ENCODE peak calls at places on chromosome 1, in six cellular contexts. N, Z, J, H, M and W are unnamed samples.

GRCh38 chr1:12188115-12188514 is 21.3 kb downstream of the TNFRSF1B start:
- DNase-seq in H (no peak), Z (no peak), M (no peak), N (peak), J (no peak), W (no peak)

GRCh38 chr1:150622219-150622975 is 7.0 kb downstream of the ENSA start:
- DNase-seq in Z (no peak), H (peak), J (no peak), N (no peak), M (no peak), W (no peak)

GRCh38 chr1:19313636-19313959 is 1.5 kb downstream of the SLC66A1 start:
- DNase-seq in H (peak), M (no peak), J (no peak), Z (no peak), N (no peak), W (no peak)

GRCh38 chr1:32925360-32926142 is 24.4 kb upstream of the TMEM54 start:
- DNase-seq in J (no peak), M (peak), H (no peak), Z (no peak), N (peak), W (no peak)

GRCh38 chr1:155228096-155228427 is 19.6 kb downstream of the MTX1 start:
- DNase-seq in Z (no peak), J (no peak), M (no peak), H (no peak), N (no peak), W (no peak)

GRCh38 chr1:198699167-198700015 is 60.6 kb downstream of the PTPRC start:
- DNase-seq in N (peak), H (peak), M (peak), J (peak), Z (no peak), W (peak)

GRCh38 chr1:115457295-115457694 is 119.2 kb upstream of the NGF start:
- DNase-seq in H (no peak), J (no peak), Z (no peak), N (no peak), M (no peak), W (no peak)

GRCh38 chr1:59138402-59138801 is 158.5 kb upstream of the FGGY start:
- DNase-seq in H (no peak), M (no peak), Z (no peak), N (no peak), J (no peak), W (no peak)

GRCh38 chr1:117051224-117052064 is 8.7 kb upstream of the TTF2 start:
- DNase-seq in N (no peak), Z (peak), J (no peak), H (no peak), M (no peak), W (peak)

GRCh38 chr1:227729144-227729880 is 5.8 kb downstream of the JMJD4 start:
- DNase-seq in J (no peak), M (peak), Z (no peak), N (no peak), H (peak), W (no peak)

GRCh38 chr1:57202254-57202653 is 221.6 kb downstream of the DAB1 start:
- DNase-seq in N (no peak), J (no peak), Z (no peak), H (no peak), M (no peak), W (no peak)

GRCh38 chr1:232873931-232874330 is 68.7 kb downstream of the MAP10 start:
- DNase-seq in N (no peak), M (no peak), Z (no peak), H (no peak), J (no peak), W (no peak)

GRCh38 chr1:66374148-66374547 is 159.8 kb upstream of the SGIP1 start:
- DNase-seq in J (no peak), N (no peak), H (no peak), M (no peak), Z (peak), W (no peak)

GRCh38 chr1:172658871-172659453 is at the start of gene FASLG:
- DNase-seq in H (no peak), M (no peak), Z (no peak), N (no peak), J (no peak), W (no peak)

GRCh38 chr1:80212021-80212420 is 1205.5 kb upstream of the ADGRL4 start:
- DNase-seq in N (no peak), M (no peak), Z (no peak), H (no peak), J (no peak), W (no peak)

GRCh38 chr1:64744492-64745180 is at the start of gene RAVER2:
- DNase-seq in Z (no peak), J (peak), N (peak), M (peak), H (peak), W (peak)

GRCh38 chr1:115282825-115283224 is 55.2 kb downstream of the NGF start:
- DNase-seq in M (no peak), H (no peak), Z (no peak), N (no peak), J (no peak), W (no peak)

GRCh38 chr1:170309389-170310013 is 163.7 kb downstream of the NTMT2 start:
- DNase-seq in Z (no peak), M (no peak), H (no peak), N (no peak), J (no peak), W (no peak)

GRCh38 chr1:236938745-236939144 is 65.5 kb downstream of the MT1HL1 start:
- DNase-seq in Z (no peak), H (no peak), N (no peak), J (no peak), M (no peak), W (peak)

GRCh38 chr1:156804026-156804425 is 12.6 kb downstream of the SH2D2A start:
- DNase-seq in Z (no peak), J (no peak), N (no peak), M (no peak), H (no peak), W (no peak)

GRCh38 chr1:19023787-19024186 is 67.3 kb upstream of the IFFO2 start:
- DNase-seq in N (no peak), J (no peak), Z (no peak), M (no peak), H (no peak), W (no peak)

GRCh38 chr1:167517535-167518330 is 596 bp downstream of the CD247 start:
- DNase-seq in Z (no peak), H (peak), M (peak), N (no peak), J (no peak), W (no peak)

GRCh38 chr1:203696673-203697072 is 68.3 kb upstream of the LAX1 start:
- DNase-seq in Z (no peak), N (no peak), M (no peak), H (no peak), J (no peak), W (no peak)
- TF ChIP-seq JUND in Z (no peak), N (no peak), M (no peak), H (no peak), J (no peak), W (no peak)

GRCh38 chr1:29974345-29974744 is 738.0 kb downstream of the PTPRU start:
- DNase-seq in N (peak), M (peak), Z (no peak), J (peak), H (no peak), W (no peak)

GRCh38 chr1:29975036-29975694 is 738.8 kb downstream of the PTPRU start:
- DNase-seq in Z (no peak), N (peak), M (peak), J (no peak), H (peak), W (peak)

GRCh38 chr1:29972664-29973063 is 736.3 kb downstream of the PTPRU start:
- DNase-seq in N (no peak), H (no peak), Z (no peak), M (peak), J (no peak), W (no peak)

GRCh38 chr1:29971703-29972102 is 735.4 kb downstream of the PTPRU start:
- DNase-seq in M (peak), J (no peak), Z (no peak), N (no peak), H (no peak), W (no peak)

DNA sequence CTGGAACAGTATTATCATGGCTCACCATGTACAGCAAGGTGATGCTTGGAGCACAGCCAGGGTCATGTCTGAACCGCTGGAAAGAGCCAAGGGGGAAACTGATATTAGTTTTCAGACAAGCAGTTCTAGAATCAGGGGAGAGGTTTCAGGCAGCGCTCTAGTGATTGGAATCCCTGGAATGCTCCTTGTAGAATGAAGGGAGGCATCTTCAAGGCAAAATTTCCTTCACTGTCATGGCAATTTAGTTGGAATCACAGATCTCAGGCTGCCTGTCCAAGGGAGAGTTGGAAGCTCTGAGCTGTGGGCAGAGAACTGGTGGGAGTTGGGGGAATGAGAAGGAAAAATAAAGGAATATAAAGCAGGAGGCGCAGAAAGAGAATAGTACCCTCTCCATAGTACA is 737.1 kb downstream of the PTPRU start:
- DNase-seq in N (no peak), H (no peak), J (no peak), Z (no peak), M (peak), W (no peak)
- TF ChIP-seq JUND in N (no peak), H (no peak), J (no peak), Z (no peak), M (no peak), W (no peak)

GRCh38 chr1:1437033-1437903 is 1.8 kb downstream of the VWA1 start:
- DNase-seq in H (no peak), N (no peak), J (no peak), M (no peak), Z (no peak), W (no peak)

GRCh38 chr1:1438531-1439381 is 3.3 kb downstream of the VWA1 start:
- DNase-seq in N (no peak), Z (no peak), M (no peak), H (no peak), J (no peak), W (no peak)

GRCh38 chr1:1436634-1437032 is 1.1 kb downstream of the VWA1 start:
- DNase-seq in J (no peak), N (no peak), H (no peak), Z (no peak), M (no peak), W (no peak)

GRCh38 chr1:1439550-1440261 is 4.2 kb downstream of the VWA1 start:
- DNase-seq in N (no peak), J (no peak), Z (no peak), M (no peak), H (no peak), W (no peak)

DNA sequence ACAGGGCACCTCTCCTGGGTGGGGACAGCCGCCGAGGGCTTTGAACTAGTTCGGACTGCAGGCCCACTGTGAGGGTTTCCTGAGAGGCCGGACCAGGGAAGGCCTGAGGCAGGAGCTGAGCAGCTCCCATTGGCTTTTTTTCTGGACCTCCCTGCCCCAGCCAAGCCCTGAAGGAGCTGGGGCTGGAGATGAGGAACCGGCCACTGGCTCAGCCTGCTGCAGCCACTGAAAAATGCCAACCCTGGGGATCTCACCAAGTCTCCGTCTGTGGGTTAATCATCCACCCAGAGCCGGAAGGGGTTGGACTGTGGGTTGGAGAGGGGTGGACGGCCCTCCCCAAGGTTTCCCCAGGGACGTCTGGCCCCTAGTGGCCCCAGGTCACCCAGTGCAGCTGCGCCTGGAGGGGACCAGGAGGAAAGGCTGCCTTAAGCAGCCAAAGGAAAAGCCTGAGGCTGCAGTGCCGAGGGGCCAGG is 2.5 kb downstream of the VWA1 start:
- DNase-seq in Z (peak), J (no peak), N (peak), M (no peak), H (peak), W (no peak)
- TF ChIP-seq JUND in Z (no peak), J (no peak), N (no peak), M (no peak), H (no peak), W (no peak)

DNA sequence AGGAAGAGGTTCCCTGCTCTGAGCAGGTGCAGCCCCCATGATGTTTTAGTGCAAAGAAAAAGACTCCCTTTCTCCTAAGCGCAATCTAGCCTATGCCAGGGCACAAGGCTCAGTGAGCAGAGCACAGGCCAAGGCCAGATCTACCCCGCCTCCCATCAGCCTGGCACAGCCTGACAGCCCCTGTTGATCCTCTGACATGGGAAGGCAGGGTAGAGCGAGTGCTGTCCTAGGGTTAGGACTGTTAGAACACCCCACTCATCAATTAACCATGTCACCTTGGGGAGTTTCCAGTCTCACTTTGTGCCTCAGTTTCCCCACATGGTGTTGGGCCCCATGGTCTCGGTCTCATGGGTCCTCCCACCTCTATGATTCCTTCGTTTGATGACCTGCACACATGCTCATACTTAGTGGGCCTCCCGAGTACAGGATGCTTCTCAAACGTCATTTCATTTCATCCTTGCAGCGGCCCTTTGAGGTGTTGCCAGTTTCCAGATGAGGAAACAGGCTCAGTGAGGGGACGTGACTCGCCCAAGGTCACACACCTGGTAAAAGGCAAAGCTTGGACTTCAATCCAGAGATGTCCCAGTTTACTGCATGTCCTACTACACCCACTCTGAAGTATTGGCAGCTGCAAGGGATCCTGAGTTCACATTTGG is 213.4 kb downstream of the TRABD2B start:
- DNase-seq in M (no peak), N (peak), H (no peak), Z (no peak), J (no peak), W (no peak)
- TF ChIP-seq JUND in M (no peak), N (no peak), H (no peak), Z (no peak), J (no peak), W (no peak)

GRCh38 chr1:28129150-28129549 is 40.7 kb upstream of the EYA3 start:
- DNase-seq in M (no peak), N (no peak), Z (no peak), H (no peak), J (peak), W (no peak)
- TF ChIP-seq JUND in M (no peak), N (no peak), Z (no peak), H (no peak), J (peak), W (no peak)

GRCh38 chr1:73587080-73587479 is 610.9 kb downstream of the LRRIQ3 start:
- DNase-seq in Z (no peak), N (no peak), H (no peak), J (no peak), M (no peak), W (no peak)
- TF ChIP-seq JUND in Z (no peak), N (no peak), H (no peak), J (no peak), M (no peak), W (no peak)

DNA sequence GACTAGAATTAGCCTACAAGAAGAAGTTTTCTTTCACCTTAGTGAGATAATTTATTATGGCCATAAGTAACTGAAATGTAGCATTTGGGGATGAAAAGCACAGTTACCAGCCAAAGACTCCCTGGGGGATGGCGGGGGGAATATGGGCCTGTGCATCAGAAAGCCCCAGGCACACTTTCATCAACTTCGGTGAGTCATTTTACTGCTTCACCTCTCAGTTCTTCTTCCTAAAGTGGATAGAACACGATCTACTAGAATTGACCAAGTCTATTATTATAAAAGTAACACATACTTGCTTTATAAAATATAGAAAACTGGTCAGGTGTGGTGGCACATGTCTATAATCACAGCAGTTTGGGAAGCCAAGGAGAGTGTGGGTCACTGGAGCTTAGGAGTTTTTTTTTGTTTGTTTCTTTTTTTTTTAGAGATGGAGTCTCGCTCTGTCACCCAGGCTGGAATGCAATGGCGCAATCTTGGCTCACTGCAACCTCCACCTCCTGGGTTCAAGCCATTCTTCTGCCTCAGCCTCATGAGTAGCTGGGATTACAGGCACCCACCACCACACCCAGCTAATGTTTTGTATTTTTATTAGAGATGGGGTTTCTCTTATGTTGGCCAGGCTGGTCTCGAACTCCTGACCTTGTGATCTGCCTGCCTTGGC is 141.8 kb downstream of the ZZZ3 start:
- DNase-seq in Z (no peak), J (no peak), H (no peak), M (no peak), N (no peak), W (no peak)
- TF ChIP-seq JUND in Z (no peak), J (peak), H (no peak), M (no peak), N (no peak), W (no peak)

DNA sequence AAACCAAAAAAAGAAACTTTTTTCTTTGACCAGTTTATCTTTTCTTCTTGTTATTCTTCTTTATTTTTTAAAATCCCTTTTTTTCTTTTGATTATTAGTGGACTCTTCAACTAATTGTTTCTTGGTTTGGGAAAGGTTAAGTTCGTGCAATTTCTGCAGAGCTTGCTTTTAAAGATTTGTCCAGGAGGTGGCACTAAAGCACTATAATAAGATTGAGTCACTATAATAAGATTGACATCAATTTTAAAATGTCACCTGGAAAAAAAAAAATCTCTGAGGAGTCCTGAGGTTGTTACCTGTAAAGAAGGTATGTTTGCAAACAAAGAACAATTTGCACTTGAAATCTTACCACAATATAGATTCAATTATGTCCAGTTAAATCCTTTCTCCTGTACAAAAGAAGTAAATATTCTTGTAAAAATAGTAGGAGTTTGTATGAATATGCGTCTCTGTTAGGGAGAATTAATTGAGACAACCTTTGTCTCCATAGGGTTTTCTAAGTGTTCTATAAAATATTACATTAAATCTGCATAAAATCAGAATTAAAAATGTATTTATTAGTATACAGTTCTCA is 166.7 kb downstream of the ADGRL4 start:
- DNase-seq in Z (no peak), J (peak), H (peak), M (peak), N (peak), W (peak)
- TF ChIP-seq JUND in Z (no peak), J (no peak), H (no peak), M (no peak), N (no peak), W (no peak)

DNA sequence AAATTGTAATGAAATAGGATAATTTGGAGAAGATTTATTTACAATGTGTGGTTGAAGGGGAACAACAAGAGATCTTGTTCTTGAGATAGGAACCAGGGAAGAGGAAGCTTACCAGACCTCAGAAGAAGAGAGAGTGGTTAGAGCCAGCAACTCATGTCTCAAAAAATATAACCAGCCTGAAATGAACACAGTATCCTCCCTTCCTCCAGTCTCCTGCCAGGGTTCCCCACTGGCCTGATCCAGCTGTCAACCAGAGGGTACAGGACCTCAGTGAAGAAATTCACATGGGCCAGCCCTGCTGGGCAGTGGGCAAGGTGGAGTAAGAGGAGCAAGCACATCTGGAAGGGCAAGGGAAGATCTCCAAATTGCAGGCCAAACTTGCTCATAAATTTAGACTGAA is 87.4 kb downstream of the TOMM20 start:
- DNase-seq in Z (no peak), J (no peak), N (no peak), M (no peak), H (no peak), W (no peak)
- TF ChIP-seq JUND in Z (no peak), J (no peak), N (no peak), M (no peak), H (no peak), W (no peak)